ENCODE peak calls at places on chromosomes 5 and 9, in nine cellular contexts. P is fibroblast of the aortic adventitia, R is testis, T is GM06990, Q is gastrocnemius medialis, M is hepatocyte, E is kidney, G is AG09309, F is choroid plexus epithelial cell. O is an unnamed sample.

GRCh38 chr5:173229966-173230740 is 4.9 kb downstream of the NKX2-5 start:
- DNase-seq in P (no peak), R (peak; percentile 10), T (no peak), Q (no peak), M (no peak), E (no peak), G (no peak), F (no peak), O (no peak)

GRCh38 chr5:56851258-56851941 is 36.1 kb downstream of the MAP3K1 start:
- DNase-seq in P (no peak), R (no peak), T (no peak), Q (no peak), M (peak; percentile 31), E (no peak), G (no peak), F (peak; percentile 76), O (no peak)

GRCh38 chr5:129460121-129460950 is at the start of gene ADAMTS19:
- DNase-seq in P (peak; percentile 10), R (peak; percentile 23), T (peak; percentile 26), Q (no peak), M (peak; percentile 78), E (peak; percentile 59), G (no peak), F (peak; percentile 52), O (no peak)

GRCh38 chr9:30065888-30066287 is 2318.6 kb upstream of the ACO1 start:
- DNase-seq in P (no peak), R (no peak), T (no peak), Q (no peak), M (no peak), E (no peak), G (no peak), F (peak; percentile 0), O (no peak)

GRCh38 chr5:174428895-174429294 is 295.5 kb upstream of the MSX2 start:
- DNase-seq in P (no peak), R (no peak), T (no peak), Q (no peak), M (no peak), E (no peak), G (no peak), F (no peak), O (no peak)

GRCh38 chr5:77993799-77994318 is 217.7 kb upstream of the TBCA start:
- DNase-seq in P (no peak), R (no peak), T (no peak), Q (no peak), M (no peak), E (no peak), G (no peak), F (no peak), O (no peak)

GRCh38 chr5:73565969-73566547 is 515 bp downstream of the UTP15 start:
- DNase-seq in P (no peak), R (no peak), T (no peak), Q (no peak), M (no peak), E (no peak), G (no peak), F (no peak), O (no peak)

GRCh38 chr5:37495668-37496067 is 116.5 kb downstream of the WDR70 start:
- DNase-seq in P (peak; percentile 37), R (no peak), T (no peak), Q (no peak), M (no peak), E (no peak), G (peak; percentile 33), F (peak; percentile 60), O (peak; percentile 32)

GRCh38 chr9:72476617-72477375 is 44.6 kb upstream of the TMC1 start:
- DNase-seq in P (no peak), R (no peak), T (no peak), Q (no peak), M (peak; percentile 89), E (no peak), G (no peak), F (peak; percentile 60), O (no peak)

GRCh38 chr9:69627301-69627700 is 44.9 kb downstream of the APBA1 start:
- DNase-seq in P (no peak), R (no peak), T (no peak), Q (no peak), M (no peak), E (no peak), G (no peak), F (no peak), O (no peak)

GRCh38 chr5:160021818-160022446 is 13.0 kb downstream of the TTC1 start:
- DNase-seq in P (peak; percentile 85), R (peak; percentile 66), T (peak; percentile 13), Q (no peak), M (peak; percentile 81), E (no peak), G (peak; percentile 27), F (peak; percentile 86), O (peak; percentile 55)

GRCh38 chr5:118698774-118699173 is 289.6 kb downstream of the DTWD2 start:
- DNase-seq in P (no peak), R (no peak), T (no peak), Q (no peak), M (no peak), E (no peak), G (no peak), F (no peak), O (no peak)

GRCh38 chr5:108686676-108687075 is 61.0 kb upstream of the FER start:
- DNase-seq in P (no peak), R (no peak), T (no peak), Q (no peak), M (no peak), E (no peak), G (no peak), F (no peak), O (no peak)

DNA sequence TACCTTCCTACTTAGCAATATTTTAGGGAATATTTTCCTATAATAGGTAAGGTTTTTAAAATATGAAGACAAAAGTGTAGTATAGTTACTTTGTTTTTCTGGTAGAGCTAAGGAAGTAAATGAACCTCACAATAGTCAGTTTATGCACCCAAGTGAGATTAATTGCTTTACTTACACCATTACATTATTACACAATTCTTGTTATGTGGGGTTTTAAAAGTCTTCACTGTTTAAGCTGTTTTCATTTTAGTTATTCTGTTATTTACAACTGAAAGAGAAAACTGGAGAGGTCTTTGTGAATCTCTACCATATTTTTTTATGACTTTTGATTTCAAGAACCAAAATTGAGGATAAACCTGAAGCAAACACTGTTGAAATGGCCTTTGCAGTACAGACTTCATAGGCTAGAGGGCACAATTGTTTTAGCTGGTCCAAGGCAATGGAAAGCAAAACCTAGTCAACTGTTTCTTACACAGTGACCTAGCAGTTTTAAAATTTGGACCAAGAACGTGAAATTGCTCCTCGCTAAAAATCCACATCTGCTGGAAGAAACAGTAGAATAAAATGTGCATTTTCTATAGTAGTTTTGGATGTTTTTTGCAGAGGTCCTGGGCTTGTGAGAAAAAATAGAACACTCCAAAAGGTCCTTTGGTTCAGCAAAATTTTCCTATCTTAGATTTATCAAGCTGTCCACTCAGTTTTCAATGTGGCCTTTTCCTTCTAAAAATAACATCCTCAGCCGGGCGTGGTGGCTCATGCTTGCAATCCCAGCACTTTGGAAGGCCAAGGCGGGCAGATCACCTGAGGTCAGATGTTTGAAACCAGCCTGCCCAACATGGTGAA is 66.4 kb upstream of the FER start:
- DNase-seq in P (peak; percentile 90), R (peak; percentile 43), T (peak; percentile 53), Q (no peak), M (peak; percentile 72), E (no peak), G (peak; percentile 56), F (peak; percentile 91), O (peak; percentile 46)
- H3K4me3 ChIP-seq in P (no peak overlapping the region), R (no peak overlapping the region), T (peak overlapping the region; percentile 14), Q (no peak overlapping the region), M (no peak overlapping the region), E (peak overlapping the region; percentile 36), G (no peak overlapping the region), F (peak overlapping the region; percentile 28), O (no peak overlapping the region)

GRCh38 chr9:79257215-79257614 is 314.6 kb upstream of the TLE4 start:
- DNase-seq in P (no peak), R (no peak), T (no peak), Q (no peak), M (peak; percentile 17), E (no peak), G (no peak), F (no peak), O (no peak)

GRCh38 chr9:79254900-79255651 is 316.7 kb upstream of the TLE4 start:
- DNase-seq in P (peak; percentile 2), R (no peak), T (no peak), Q (no peak), M (no peak), E (no peak), G (no peak), F (peak; percentile 50), O (peak; percentile 13)

GRCh38 chr9:79257671-79258410 is 313.9 kb upstream of the TLE4 start:
- DNase-seq in P (no peak), R (no peak), T (no peak), Q (no peak), M (no peak), E (no peak), G (no peak), F (no peak), O (no peak)

GRCh38 chr9:79255681-79256080 is 316.1 kb upstream of the TLE4 start:
- DNase-seq in P (no peak), R (no peak), T (no peak), Q (no peak), M (no peak), E (no peak), G (no peak), F (no peak), O (no peak)

GRCh38 chr9:79256691-79257213 is 315.0 kb upstream of the TLE4 start:
- DNase-seq in P (peak; percentile 23), R (no peak), T (no peak), Q (no peak), M (peak; percentile 34), E (peak; percentile 74), G (peak; percentile 67), F (peak; percentile 23), O (no peak)
- H3K4me3 ChIP-seq in P (no peak overlapping the region), R (no peak overlapping the region), T (no peak overlapping the region), Q (no peak overlapping the region), M (no peak overlapping the region), E (peak overlapping the region; percentile 19), G (peak overlapping the region; percentile 26), F (no peak overlapping the region), O (no peak overlapping the region)

GRCh38 chr5:122182491-122182921 is 53.2 kb downstream of the ZNF474 start:
- DNase-seq in P (peak; percentile 88), R (peak; percentile 25), T (no peak), Q (no peak), M (peak; percentile 50), E (no peak), G (peak; percentile 51), F (peak; percentile 92), O (peak; percentile 52)
- H3K4me3 ChIP-seq in P (peak overlapping the region; percentile 19), R (no peak overlapping the region), T (no peak overlapping the region), Q (no peak overlapping the region), M (no peak overlapping the region), E (no peak overlapping the region), G (no peak overlapping the region), F (no peak overlapping the region), O (no peak overlapping the region)

DNA sequence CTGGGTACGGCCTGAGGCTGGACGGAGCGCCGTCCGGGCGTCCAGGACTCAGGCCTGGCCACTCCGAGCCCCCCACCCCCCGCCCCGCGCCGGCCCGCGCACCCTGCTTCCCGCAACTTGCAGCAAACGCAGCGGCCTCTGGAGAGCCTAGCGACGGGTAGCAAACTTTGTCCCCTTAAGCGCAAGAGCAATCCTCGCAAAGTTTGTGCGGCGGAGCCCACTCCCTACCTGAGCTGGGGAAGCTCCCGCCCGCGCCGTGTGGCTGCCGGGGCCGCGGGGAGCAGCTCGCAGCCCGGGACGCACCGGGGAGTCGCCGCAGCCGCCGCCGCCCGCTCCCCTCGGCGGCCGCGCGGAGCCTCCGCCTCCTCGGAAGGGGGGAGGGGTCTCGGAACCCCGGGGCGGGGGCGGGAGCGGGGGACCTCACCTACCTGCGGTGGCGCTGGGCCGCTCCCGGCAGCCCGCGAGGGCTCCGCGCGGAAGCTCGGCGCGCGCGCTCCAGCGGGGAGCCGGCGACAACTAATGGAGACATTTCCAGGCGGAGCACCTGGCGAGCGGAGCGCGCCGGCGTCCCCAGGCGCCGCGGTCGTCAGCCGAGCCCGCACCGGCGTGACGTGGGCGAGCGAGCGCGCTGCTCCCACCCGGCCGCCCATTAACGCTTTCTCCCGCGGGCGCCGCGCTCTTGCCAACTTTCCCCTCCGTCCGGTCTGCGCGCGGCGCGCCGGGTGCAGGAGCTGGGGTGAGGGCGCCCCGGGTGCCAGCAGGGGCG is 4.1 kb upstream of the IRX4 start:
- DNase-seq in P (no peak), R (no peak), T (no peak), Q (no peak), M (no peak), E (peak; percentile 61), G (no peak), F (no peak), O (no peak)
- H3K4me3 ChIP-seq in P (no peak overlapping the region), R (peak overlapping the region; percentile 38), T (no peak overlapping the region), Q (peak overlapping the region; percentile 20), M (no peak overlapping the region), E (no peak overlapping the region), G (no peak overlapping the region), F (no peak overlapping the region), O (no peak overlapping the region)